ENCODE peak calls at places on chromosomes 6 and 20, in six cellular contexts. S, L, M, K, H and I are unnamed samples.

GRCh38 chr6:1057490-1058135 is 254.3 kb upstream of the FOXQ1 start:
- DNase-seq in S (no peak), L (no peak), M (no peak), K (no peak), H (no peak), I (no peak)

GRCh38 chr6:143441680-143442359 is 8.7 kb downstream of the ADAT2 start:
- DNase-seq in S (no peak), L (peak), M (no peak), K (no peak), H (no peak), I (no peak)

GRCh38 chr6:79635179-79635578 is 4.0 kb downstream of the SH3BGRL2 start:
- DNase-seq in S (no peak), L (no peak), M (no peak), K (no peak), H (no peak), I (no peak)

GRCh38 chr6:75334266-75335040 is 49.9 kb upstream of the TMEM30A start:
- DNase-seq in S (no peak), L (peak), M (no peak), K (no peak), H (no peak), I (no peak)

GRCh38 chr20:275791-276190 is 14.8 kb downstream of the C20orf96 start:
- DNase-seq in S (no peak), L (no peak), M (no peak), K (no peak), H (no peak), I (no peak)

GRCh38 chr6:116173928-116174327 is 48.0 kb upstream of the COL10A1 start:
- DNase-seq in S (no peak), L (no peak), M (no peak), K (no peak), H (no peak), I (no peak)

GRCh38 chr6:132683543-132683942 is 24.6 kb upstream of the TAAR1 start:
- DNase-seq in S (no peak), L (no peak), M (no peak), K (no peak), H (no peak), I (no peak)

GRCh38 chr6:137699036-137699683 is 167.9 kb upstream of the TNFAIP3 start:
- DNase-seq in S (no peak), L (no peak), M (no peak), K (no peak), H (no peak), I (no peak)

GRCh38 chr6:155026366-155027045 is 31.4 kb downstream of the TIAM2 start:
- DNase-seq in S (peak), L (peak), M (peak), K (peak), H (no peak), I (no peak)

GRCh38 chr6:44667668-44668390 is 280.3 kb downstream of the CDC5L start:
- DNase-seq in S (peak), L (no peak), M (no peak), K (no peak), H (no peak), I (peak)